ENCODE peak calls at places on chromosomes 6 and 20, in ten cellular contexts. S is T-helper 17 cell, G is kidney epithelial cell, C is SW480, I is NCI-H1694 treated with DMSO at 0.1 percent for 48 hours, P is breast epithelium, U is neural crest cell, O is PC-9, N is amygdala, E is substantia nigra. W is an unnamed sample.

GRCh38 chr20:51335329-51335841 is 207.1 kb downstream of the NFATC2 start:
- DNase-seq in U (no peak), O (no peak), P (no peak), N (no peak), C (peak; percentile 73), G (peak; percentile 72), I (no peak), E (no peak), S (no peak), W (no peak)

GRCh38 chr20:63029358-63030121 is 22.8 kb upstream of the BHLHE23 start:
- DNase-seq in N (no peak), C (peak; percentile 46), S (no peak), E (no peak), P (no peak), U (no peak), O (peak; percentile 31), I (no peak), G (no peak), W (no peak)

GRCh38 chr20:49747707-49748524 is 34.2 kb upstream of the B4GALT5 start:
- DNase-seq in S (no peak), U (no peak), G (no peak), N (no peak), C (no peak), I (no peak), O (peak; percentile 64), E (peak; percentile 13), P (peak; percentile 91), W (no peak)

GRCh38 chr20:19975436-19975799 is 41.7 kb upstream of the NAA20 start:
- DNase-seq in P (no peak), O (no peak), G (no peak), N (no peak), E (no peak), S (no peak), I (no peak), U (no peak), C (peak; percentile 54), W (no peak)

GRCh38 chr6:119037941-119038623 is 40.4 kb downstream of the FAM184A start:
- DNase-seq in G (no peak), P (no peak), E (no peak), N (no peak), C (no peak), I (no peak), S (no peak), U (no peak), O (no peak), W (no peak)

GRCh38 chr20:42134265-42135098 is 516.3 kb upstream of the CHD6 start:
- DNase-seq in N (no peak), G (no peak), P (no peak), S (no peak), C (no peak), I (no peak), O (no peak), E (no peak), U (no peak), W (no peak)

GRCh38 chr6:11833626-11834592 is 55.3 kb upstream of the ADTRP start:
- DNase-seq in I (no peak), E (no peak), N (no peak), C (peak; percentile 87), O (no peak), S (no peak), U (no peak), P (no peak), G (no peak), W (no peak)

GRCh38 chr6:89518352-89519055 is 85.6 kb downstream of the ANKRD6 start:
- DNase-seq in N (no peak), E (no peak), U (no peak), G (no peak), P (no peak), I (no peak), C (no peak), S (no peak), O (no peak), W (no peak)

GRCh38 chr6:43942011-43942442 is 172.0 kb downstream of the VEGFA start:
- DNase-seq in C (no peak), P (no peak), U (no peak), N (no peak), G (no peak), S (no peak), O (no peak), I (no peak), E (no peak), W (no peak)

GRCh38 chr6:37321516-37321915 is 32.3 kb upstream of the RNF8 start:
- DNase-seq in P (no peak), G (no peak), C (no peak), U (no peak), E (no peak), I (no peak), O (no peak), N (no peak), S (no peak), W (no peak)

GRCh38 chr6:107655245-107655644 is 165.3 kb downstream of the SOBP start:
- DNase-seq in N (no peak), U (no peak), C (no peak), S (no peak), G (no peak), E (no peak), I (peak; percentile 21), O (no peak), P (no peak), W (no peak)

GRCh38 chr6:143594647-143595046 is 83.1 kb upstream of the PHACTR2 start:
- DNase-seq in P (no peak), E (no peak), N (no peak), G (peak; percentile 18), O (no peak), S (no peak), C (no peak), I (no peak), U (no peak), W (no peak)

GRCh38 chr6:142945071-142945445 is at the start of gene HIVEP2:
- DNase-seq in E (peak; percentile 62), U (peak; percentile 59), N (peak; percentile 42), C (peak; percentile 74), S (peak; percentile 83), P (peak; percentile 85), O (peak; percentile 80), I (no peak), G (no peak), W (peak; percentile 91)

GRCh38 chr6:98695076-98695816 is 139.1 kb upstream of the POU3F2 start:
- DNase-seq in O (no peak), E (peak; percentile 52), G (no peak), U (no peak), C (no peak), S (no peak), P (no peak), N (no peak), I (no peak), W (no peak)

GRCh38 chr6:107690546-107690863 is 133.6 kb downstream of the SCML4 start:
- DNase-seq in P (no peak), S (no peak), G (no peak), U (no peak), C (no peak), I (no peak), O (no peak), E (no peak), N (no peak), W (no peak)

GRCh38 chr6:104987218-104987617 is 30.3 kb downstream of the LIN28B start:
- DNase-seq in U (no peak), E (no peak), O (no peak), G (no peak), I (no peak), C (no peak), S (no peak), P (no peak), N (no peak), W (no peak)

W was measured in stimulated activated CD4-positive, alpha-beta T cell treated with anti-CD3 and anti-CD28 coated beads, TNF-alpha, amount 100 ng/mL, for 24 hours.